ENCODE peak calls at places on chromosomes 6 and 20, in nine cellular contexts. One of them, this sample, is unnamed.

GRCh38 chr20:59560588-59561227 is 43.6 kb upstream of the PHACTR3 start:
- DNase-seq in fibroblast of mammary gland: peak
- DNase-seq in AG10803: peak
- DNase-seq in LoVo: peak
- DNase-seq in dermis microvascular lymphatic vessel endothelial cell: peak
- DNase-seq in HT1080: no peak
- DNase-seq in stimulated activated CD4-positive, alpha-beta T cell treated with anti-CD3 and anti-CD28 coated beads, Interleukin-12 subunit alpha, Interleukin-12 subunit beta, amount 100 ng/mL, for 48 hours: no peak
- DNase-seq in heart right ventricle: no peak
- DNase-seq in CD4-positive, alpha-beta memory T cell: no peak
- DNase-seq in this sample: no peak

GRCh38 chr6:106883808-106884262 is 90.7 kb downstream of the CD24 start:
- DNase-seq in AG10803: no peak
- DNase-seq in fibroblast of mammary gland: peak
- DNase-seq in stimulated activated CD4-positive, alpha-beta T cell treated with anti-CD3 and anti-CD28 coated beads, Interleukin-12 subunit alpha, Interleukin-12 subunit beta, amount 100 ng/mL, for 48 hours: no peak
- DNase-seq in CD4-positive, alpha-beta memory T cell: no peak
- DNase-seq in heart right ventricle: no peak
- DNase-seq in dermis microvascular lymphatic vessel endothelial cell: no peak
- DNase-seq in LoVo: no peak
- DNase-seq in HT1080: no peak
- DNase-seq in this sample: no peak

GRCh38 chr6:72261554-72261953 is 360.3 kb upstream of the KCNQ5 start:
- DNase-seq in CD4-positive, alpha-beta memory T cell: no peak
- DNase-seq in dermis microvascular lymphatic vessel endothelial cell: no peak
- DNase-seq in stimulated activated CD4-positive, alpha-beta T cell treated with anti-CD3 and anti-CD28 coated beads, Interleukin-12 subunit alpha, Interleukin-12 subunit beta, amount 100 ng/mL, for 48 hours: no peak
- DNase-seq in HT1080: no peak
- DNase-seq in LoVo: no peak
- DNase-seq in heart right ventricle: no peak
- DNase-seq in AG10803: no peak
- DNase-seq in fibroblast of mammary gland: no peak
- DNase-seq in this sample: no peak

GRCh38 chr6:62999796-63000195 is 211.5 kb upstream of the FKBP1C start:
- DNase-seq in CD4-positive, alpha-beta memory T cell: no peak
- DNase-seq in heart right ventricle: no peak
- DNase-seq in HT1080: no peak
- DNase-seq in stimulated activated CD4-positive, alpha-beta T cell treated with anti-CD3 and anti-CD28 coated beads, Interleukin-12 subunit alpha, Interleukin-12 subunit beta, amount 100 ng/mL, for 48 hours: no peak
- DNase-seq in fibroblast of mammary gland: no peak
- DNase-seq in dermis microvascular lymphatic vessel endothelial cell: no peak
- DNase-seq in AG10803: no peak
- DNase-seq in LoVo: peak
- DNase-seq in this sample: no peak

GRCh38 chr6:100461273-100461919 is 3.3 kb downstream of the SIM1 start:
- DNase-seq in LoVo: no peak
- DNase-seq in AG10803: peak
- DNase-seq in stimulated activated CD4-positive, alpha-beta T cell treated with anti-CD3 and anti-CD28 coated beads, Interleukin-12 subunit alpha, Interleukin-12 subunit beta, amount 100 ng/mL, for 48 hours: no peak
- DNase-seq in fibroblast of mammary gland: peak
- DNase-seq in HT1080: peak
- DNase-seq in heart right ventricle: no peak
- DNase-seq in CD4-positive, alpha-beta memory T cell: no peak
- DNase-seq in dermis microvascular lymphatic vessel endothelial cell: no peak
- DNase-seq in this sample: no peak

GRCh38 chr6:17589402-17590116 is 10.5 kb upstream of the FAM8A1 start:
- DNase-seq in LoVo: no peak
- DNase-seq in dermis microvascular lymphatic vessel endothelial cell: no peak
- DNase-seq in AG10803: peak
- DNase-seq in HT1080: peak
- DNase-seq in fibroblast of mammary gland: peak
- DNase-seq in stimulated activated CD4-positive, alpha-beta T cell treated with anti-CD3 and anti-CD28 coated beads, Interleukin-12 subunit alpha, Interleukin-12 subunit beta, amount 100 ng/mL, for 48 hours: no peak
- DNase-seq in heart right ventricle: no peak
- DNase-seq in CD4-positive, alpha-beta memory T cell: peak
- DNase-seq in this sample: no peak

GRCh38 chr6:75531174-75531573 is 37.6 kb upstream of the FILIP1 start:
- DNase-seq in dermis microvascular lymphatic vessel endothelial cell: no peak
- DNase-seq in HT1080: no peak
- DNase-seq in stimulated activated CD4-positive, alpha-beta T cell treated with anti-CD3 and anti-CD28 coated beads, Interleukin-12 subunit alpha, Interleukin-12 subunit beta, amount 100 ng/mL, for 48 hours: no peak
- DNase-seq in heart right ventricle: no peak
- DNase-seq in fibroblast of mammary gland: no peak
- DNase-seq in CD4-positive, alpha-beta memory T cell: no peak
- DNase-seq in LoVo: peak
- DNase-seq in AG10803: no peak
- DNase-seq in this sample: no peak

GRCh38 chr20:25576783-25577530 is 8.4 kb downstream of the NINL start:
- DNase-seq in AG10803: no peak
- DNase-seq in HT1080: no peak
- DNase-seq in heart right ventricle: no peak
- DNase-seq in dermis microvascular lymphatic vessel endothelial cell: no peak
- DNase-seq in fibroblast of mammary gland: no peak
- DNase-seq in CD4-positive, alpha-beta memory T cell: no peak
- DNase-seq in LoVo: no peak
- DNase-seq in stimulated activated CD4-positive, alpha-beta T cell treated with anti-CD3 and anti-CD28 coated beads, Interleukin-12 subunit alpha, Interleukin-12 subunit beta, amount 100 ng/mL, for 48 hours: no peak
- DNase-seq in this sample: no peak

GRCh38 chr6:82842721-82843120 is 222.9 kb downstream of the UBE3D start:
- DNase-seq in AG10803: peak
- DNase-seq in CD4-positive, alpha-beta memory T cell: no peak
- DNase-seq in fibroblast of mammary gland: peak
- DNase-seq in dermis microvascular lymphatic vessel endothelial cell: no peak
- DNase-seq in heart right ventricle: no peak
- DNase-seq in HT1080: peak
- DNase-seq in LoVo: no peak
- DNase-seq in stimulated activated CD4-positive, alpha-beta T cell treated with anti-CD3 and anti-CD28 coated beads, Interleukin-12 subunit alpha, Interleukin-12 subunit beta, amount 100 ng/mL, for 48 hours: no peak
- DNase-seq in this sample: no peak

This sample was measured in stimulated activated CD8-positive, alpha-beta memory T cell treated with anti-CD3 and anti-CD28 coated beads, Interleukin-4, amount 100 ng/mL, for 24 hours.